ENCODE peak calls at places on chromosomes 12 and 14, in nine cellular contexts. H is AG10803; P is HCT116; I is CD8-positive, alpha-beta T cell; Y is MM.1S; J is foreskin fibroblast; U is lower leg skin; O is psoas muscle; V is upper lobe of right lung. S is an unnamed sample.

GRCh38 chr12:16359512-16360491 is 12.4 kb downstream of the MGST1 start:
- DNase-seq in H (peak), P (peak), I (no peak), Y (peak), J (peak), U (no peak), O (peak), V (peak), S (peak)

GRCh38 chr12:56590237-56590830 is 39.8 kb downstream of the BAZ2A start:
- DNase-seq in H (no peak), P (no peak), I (no peak), Y (peak), J (peak), U (no peak), O (no peak), V (no peak), S (no peak)

GRCh38 chr14:77303417-77304156 is 17.1 kb downstream of the POMT2 start:
- DNase-seq in H (peak), P (peak), I (peak), Y (no peak), J (peak), U (peak), O (no peak), V (no peak), S (peak)

GRCh38 chr14:80491131-80491530 is 279.8 kb upstream of the DIO2 start:
- DNase-seq in H (peak), P (no peak), I (no peak), Y (peak), J (peak), U (peak), O (peak), V (no peak), S (peak)

GRCh38 chr12:121792607-121793500 is 634 bp downstream of the RHOF start:
- DNase-seq in H (no peak), P (no peak), I (peak), Y (no peak), J (no peak), U (no peak), O (no peak), V (peak), S (no peak)

GRCh38 chr14:25103820-25104219 is 53.9 kb upstream of the STXBP6 start:
- DNase-seq in H (no peak), P (no peak), I (no peak), Y (no peak), J (peak), U (no peak), O (no peak), V (no peak), S (no peak)

GRCh38 chr12:69275471-69275891 is 36.1 kb downstream of the CPSF6 start:
- DNase-seq in H (peak), P (no peak), I (no peak), Y (no peak), J (no peak), U (no peak), O (no peak), V (no peak), S (no peak)

GRCh38 chr14:84085493-84085892 is 1444.5 kb upstream of the FLRT2 start:
- DNase-seq in H (no peak), P (no peak), I (no peak), Y (no peak), J (no peak), U (no peak), O (no peak), V (no peak), S (no peak)

GRCh38 chr12:64739778-64740177 is 19.4 kb downstream of the GNS start:
- DNase-seq in H (no peak), P (no peak), I (no peak), Y (no peak), J (peak), U (no peak), O (no peak), V (no peak), S (peak)

GRCh38 chr14:23119362-23120327 is 590 bp upstream of the CEBPE start:
- DNase-seq in H (no peak), P (no peak), I (peak), Y (no peak), J (no peak), U (no peak), O (no peak), V (no peak), S (no peak)

GRCh38 chr12:107461222-107461980 is 224.2 kb upstream of the PWP1 start:
- DNase-seq in H (peak), P (no peak), I (no peak), Y (no peak), J (peak), U (no peak), O (no peak), V (no peak), S (peak)

GRCh38 chr12:108004368-108004767 is 124.7 kb upstream of the WSCD2 start:
- DNase-seq in H (no peak), P (no peak), I (no peak), Y (peak), J (peak), U (no peak), O (no peak), V (no peak), S (peak)

GRCh38 chr14:69392481-69392880 is 5.6 kb downstream of the ERH start:
- DNase-seq in H (no peak), P (no peak), I (no peak), Y (no peak), J (no peak), U (no peak), O (no peak), V (no peak), S (no peak)

GRCh38 chr12:26195641-26196423 is 459 bp downstream of the SSPN start:
- DNase-seq in H (peak), P (no peak), I (no peak), Y (peak), J (peak), U (no peak), O (peak), V (peak), S (peak)

GRCh38 chr12:3357950-3358525 is 133.0 kb upstream of the PRMT8 start:
- DNase-seq in H (no peak), P (no peak), I (no peak), Y (no peak), J (no peak), U (no peak), O (no peak), V (no peak), S (no peak)

GRCh38 chr14:103123128-103123633 is at the start of gene TNFAIP2:
- DNase-seq in H (peak), P (no peak), I (no peak), Y (no peak), J (peak), U (no peak), O (peak), V (peak), S (no peak)

GRCh38 chr12:9380650-9381049 is 172.5 kb upstream of the PZP start:
- DNase-seq in H (no peak), P (no peak), I (no peak), Y (no peak), J (no peak), U (no peak), O (no peak), V (no peak), S (no peak)

GRCh38 chr14:23399591-23399990 is 8.5 kb downstream of the MYH6 start:
- DNase-seq in H (no peak), P (no peak), I (no peak), Y (no peak), J (no peak), U (no peak), O (no peak), V (no peak), S (peak)

GRCh38 chr14:77141592-77142288 is at the start of gene ZDHHC22:
- DNase-seq in H (no peak), P (no peak), I (no peak), Y (no peak), J (peak), U (no peak), O (no peak), V (no peak), S (no peak)

GRCh38 chr12:51836012-51836832 is 12.3 kb downstream of the FIGNL2 start:
- DNase-seq in H (no peak), P (no peak), I (no peak), Y (no peak), J (no peak), U (no peak), O (no peak), V (no peak), S (no peak)

GRCh38 chr14:73295198-73295796 is 58.0 kb downstream of the PAPLN start:
- DNase-seq in H (peak), P (peak), I (no peak), Y (peak), J (peak), U (no peak), O (no peak), V (no peak), S (peak)

GRCh38 chr14:70018246-70018645 is 139.0 kb downstream of the SMOC1 start:
- DNase-seq in H (no peak), P (no peak), I (no peak), Y (no peak), J (no peak), U (no peak), O (no peak), V (no peak), S (peak)

GRCh38 chr12:105253882-105254513 is 18.0 kb upstream of the APPL2 start:
- DNase-seq in H (peak), P (no peak), I (no peak), Y (no peak), J (peak), U (peak), O (no peak), V (no peak), S (peak)

GRCh38 chr14:22190411-22191191 is 398.4 kb downstream of the DAD1 start:
- DNase-seq in H (no peak), P (no peak), I (no peak), Y (no peak), J (no peak), U (no peak), O (no peak), V (no peak), S (peak)

GRCh38 chr12:124273630-124274029 is 21.3 kb upstream of the RFLNA start:
- DNase-seq in H (peak), P (peak), I (no peak), Y (no peak), J (peak), U (no peak), O (no peak), V (no peak), S (no peak)

GRCh38 chr14:60488175-60488574 is 2.3 kb upstream of the C14orf39 start:
- DNase-seq in H (no peak), P (no peak), I (no peak), Y (no peak), J (no peak), U (no peak), O (no peak), V (no peak), S (no peak)

GRCh38 chr14:58637391-58638230 is at the start of gene DACT1:
- DNase-seq in H (peak), P (no peak), I (peak), Y (peak), J (peak), U (peak), O (peak), V (peak), S (peak)

GRCh38 chr12:114668151-114668891 is 15.7 kb downstream of the TBX3 start:
- DNase-seq in H (peak), P (peak), I (no peak), Y (peak), J (peak), U (peak), O (peak), V (peak), S (peak)

GRCh38 chr14:22641851-22642250 is 2.3 kb downstream of the OR6J1 start:
- DNase-seq in H (no peak), P (no peak), I (no peak), Y (no peak), J (no peak), U (no peak), O (no peak), V (no peak), S (no peak)

GRCh38 chr12:98955284-98955683 is 310.2 kb downstream of the APAF1 start:
- DNase-seq in H (peak), P (peak), I (no peak), Y (peak), J (no peak), U (no peak), O (no peak), V (no peak), S (peak)

GRCh38 chr14:32190713-32191112 is 11.1 kb upstream of the RNU6-7 start:
- DNase-seq in H (peak), P (no peak), I (no peak), Y (no peak), J (no peak), U (no peak), O (no peak), V (no peak), S (peak)

GRCh38 chr12:56361487-56362129 is 1.0 kb downstream of the APOF start:
- DNase-seq in H (no peak), P (no peak), I (no peak), Y (no peak), J (no peak), U (no peak), O (no peak), V (no peak), S (no peak)

GRCh38 chr12:120879711-120880300 is 24.4 kb downstream of the SPPL3 start:
- DNase-seq in H (no peak), P (no peak), I (no peak), Y (no peak), J (no peak), U (no peak), O (no peak), V (no peak), S (no peak)

GRCh38 chr12:7542813-7543212 is 39.2 kb upstream of the CD163 start:
- DNase-seq in H (peak), P (no peak), I (no peak), Y (no peak), J (peak), U (no peak), O (no peak), V (no peak), S (peak)

GRCh38 chr12:93173178-93173957 is 204.4 kb upstream of the NUDT4 start:
- DNase-seq in H (peak), P (no peak), I (no peak), Y (no peak), J (peak), U (no peak), O (no peak), V (no peak), S (peak)

GRCh38 chr12:54169036-54169435 is 19.7 kb downstream of the SMUG1 start:
- DNase-seq in H (no peak), P (no peak), I (no peak), Y (no peak), J (no peak), U (no peak), O (no peak), V (no peak), S (no peak)
- TF ChIP-seq CTCF in H (peak), P (no peak), I (no peak), Y (no peak), J (no peak), U (no peak), O (no peak), V (no peak), S (peak)

GRCh38 chr12:109464642-109465351 is 12.3 kb downstream of the KCTD10 start:
- DNase-seq in H (peak), P (no peak), I (no peak), Y (no peak), J (peak), U (no peak), O (no peak), V (no peak), S (no peak)

GRCh38 chr12:109463776-109464175 is 13.3 kb downstream of the KCTD10 start:
- DNase-seq in H (peak), P (no peak), I (no peak), Y (no peak), J (no peak), U (no peak), O (no peak), V (no peak), S (no peak)

GRCh38 chr12:109461846-109462766 is 15.0 kb downstream of the KCTD10 start:
- DNase-seq in H (peak), P (no peak), I (no peak), Y (no peak), J (peak), U (peak), O (peak), V (peak), S (peak)

GRCh38 chr12:109461049-109461845 is 15.9 kb downstream of the KCTD10 start:
- DNase-seq in H (peak), P (no peak), I (no peak), Y (no peak), J (peak), U (no peak), O (no peak), V (peak), S (peak)

DNA sequence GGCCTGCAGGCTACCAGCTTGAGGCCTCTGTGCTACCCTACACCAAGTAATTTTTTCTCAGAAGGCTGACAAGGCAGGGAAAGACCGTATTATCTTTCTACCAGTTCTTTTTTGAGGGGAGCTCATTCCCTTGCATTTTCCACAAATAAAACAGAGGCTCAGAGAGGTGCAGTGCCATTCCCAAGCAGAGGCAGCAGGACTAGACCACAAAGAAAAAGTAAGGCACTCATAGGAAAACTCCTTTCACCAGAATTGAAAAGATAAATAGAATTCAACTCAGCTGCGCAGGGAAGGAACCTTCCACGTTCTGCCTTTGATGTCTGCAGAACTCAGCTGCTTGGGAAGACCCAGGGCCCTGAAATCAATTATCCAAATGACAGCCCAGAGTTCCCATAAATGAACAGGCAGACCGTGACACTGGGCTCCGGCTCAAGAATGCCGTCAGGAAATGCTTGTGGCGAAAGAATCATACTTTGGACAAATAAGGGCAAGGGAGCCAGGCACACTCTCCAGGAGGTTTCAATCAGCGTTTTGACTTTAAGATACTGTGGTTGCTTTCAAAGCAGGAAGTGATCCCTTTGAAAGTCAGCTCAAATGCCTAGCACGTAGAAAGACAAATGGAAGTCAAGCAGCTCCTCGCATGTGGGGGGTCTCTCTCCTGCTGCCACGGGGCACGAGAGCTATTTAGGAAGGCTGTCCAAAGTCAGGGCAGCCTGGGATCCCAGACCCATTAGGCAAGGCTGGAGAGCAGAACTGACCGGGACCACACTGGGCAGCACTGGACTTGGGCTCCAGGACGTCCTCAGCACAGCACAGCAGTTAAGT is 14.0 kb downstream of the KCTD10 start:
- DNase-seq in H (peak), P (peak), I (no peak), Y (no peak), J (peak), U (peak), O (peak), V (peak), S (peak)
- H3K4me3 ChIP-seq in H (peak), P (peak), I (no peak), Y (no peak), J (peak), U (no peak), O (peak), V (peak), S (peak)

DNA sequence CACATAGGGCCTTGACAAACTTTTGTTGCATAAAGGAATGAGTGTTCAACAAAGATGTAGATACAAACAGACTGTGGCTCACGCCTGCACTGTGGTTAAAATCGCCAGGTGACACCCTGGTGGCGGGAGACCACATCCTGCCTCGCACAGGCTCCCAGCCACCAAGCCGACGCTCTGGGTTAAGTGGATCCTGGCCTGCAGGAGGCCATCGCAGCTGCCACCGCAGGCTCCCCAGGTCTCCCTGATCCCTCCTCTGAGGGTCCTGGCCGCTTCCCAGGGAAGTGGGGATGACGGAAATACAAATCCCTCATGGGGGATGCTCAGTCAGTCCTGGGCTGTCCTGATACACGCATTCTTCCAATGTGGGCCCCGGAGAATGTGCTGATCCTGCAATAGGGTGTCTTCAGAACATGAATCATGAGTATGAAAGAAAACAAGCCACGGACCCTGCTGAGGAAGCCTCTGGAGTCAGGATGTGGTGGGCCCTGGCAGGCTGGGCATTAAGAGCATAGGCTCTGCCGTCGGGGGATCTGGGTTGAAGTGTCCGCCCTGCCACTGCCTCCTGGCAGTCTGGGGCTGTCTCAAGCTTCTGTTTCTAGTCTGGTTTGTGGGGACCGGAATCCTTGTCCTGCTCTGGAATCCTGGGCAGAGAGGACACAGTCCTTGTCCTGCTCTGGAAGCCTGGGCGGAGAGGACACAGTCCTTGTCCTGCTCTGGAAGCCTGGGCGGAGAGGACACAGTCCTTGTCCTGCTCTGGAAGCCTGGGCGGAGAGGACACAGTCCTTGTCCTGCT is 53.5 kb upstream of the BEGAIN start:
- DNase-seq in H (no peak), P (no peak), I (peak), Y (peak), J (no peak), U (no peak), O (no peak), V (no peak), S (no peak)
- TF ChIP-seq CTCF in H (no peak), P (no peak), I (no peak), Y (no peak), J (no peak), U (no peak), O (no peak), V (no peak), S (no peak)

GRCh38 chr12:130762319-130762675 is 46.2 kb upstream of the RIMBP2 start:
- DNase-seq in H (no peak), P (no peak), I (no peak), Y (no peak), J (no peak), U (no peak), O (no peak), V (no peak), S (no peak)
- H3K4me3 ChIP-seq in H (no peak), P (no peak), I (no peak), Y (no peak), J (no peak), U (no peak), O (no peak), V (no peak), S (no peak)

GRCh38 chr14:49933128-49933527 is 40.2 kb downstream of the ARF6 start:
- DNase-seq in H (no peak), P (no peak), I (no peak), Y (no peak), J (no peak), U (no peak), O (no peak), V (no peak), S (no peak)

GRCh38 chr14:49928010-49928409 is 35.1 kb downstream of the ARF6 start:
- DNase-seq in H (no peak), P (no peak), I (no peak), Y (no peak), J (no peak), U (no peak), O (no peak), V (no peak), S (no peak)

GRCh38 chr14:49933704-49934103 is 40.8 kb downstream of the ARF6 start:
- DNase-seq in H (no peak), P (no peak), I (no peak), Y (no peak), J (no peak), U (no peak), O (no peak), V (no peak), S (no peak)

GRCh38 chr14:49931523-49931922 is 38.6 kb downstream of the ARF6 start:
- DNase-seq in H (no peak), P (no peak), I (no peak), Y (no peak), J (no peak), U (no peak), O (no peak), V (no peak), S (no peak)

GRCh38 chr14:49930720-49931119 is 37.8 kb downstream of the ARF6 start:
- DNase-seq in H (no peak), P (no peak), I (no peak), Y (no peak), J (no peak), U (no peak), O (no peak), V (no peak), S (no peak)
- TF ChIP-seq CTCF in H (no peak), P (no peak), I (no peak), Y (no peak), J (no peak), U (no peak), O (no peak), V (no peak), S (no peak)

GRCh38 chr12:49110191-49111155 is at the start of gene LMBR1L:
- DNase-seq in H (peak), P (peak), I (peak), Y (peak), J (peak), U (peak), O (peak), V (peak), S (peak)

GRCh38 chr12:49111206-49111605 is 559 bp upstream of the LMBR1L start:
- DNase-seq in H (no peak), P (no peak), I (no peak), Y (no peak), J (no peak), U (no peak), O (no peak), V (no peak), S (no peak)

GRCh38 chr12:49109631-49110172 is 945 bp downstream of the LMBR1L start:
- DNase-seq in H (no peak), P (no peak), I (no peak), Y (no peak), J (no peak), U (no peak), O (no peak), V (no peak), S (no peak)

GRCh38 chr12:49105504-49106120 is 5.0 kb downstream of the LMBR1L start:
- DNase-seq in H (peak), P (no peak), I (no peak), Y (no peak), J (no peak), U (no peak), O (peak), V (no peak), S (no peak)

GRCh38 chr12:49108958-49109404 is 1.7 kb downstream of the LMBR1L start:
- DNase-seq in H (peak), P (no peak), I (no peak), Y (no peak), J (peak), U (peak), O (peak), V (peak), S (peak)
- H3K4me3 ChIP-seq in H (peak), P (peak), I (peak), Y (no peak), J (peak), U (no peak), O (peak), V (peak), S (peak)